ENCODE peak calls at places on chromosomes 2 and 18, in four cellular contexts. One of them, this sample, is unnamed. For H3K4me1 and H3K9me3, the result is how much of the 10 kb centered on the place peaks cover.

GRCh38 chr2:54541995-54542394 is 85.9 kb downstream of the SPTBN1 start:
- DNase-seq in neural progenitor cell: no peak
- DNase-seq in fibroblast of lung: no peak
- DNase-seq in hepatocyte: no peak
- DNase-seq in this sample: no peak

GRCh38 chr2:197633109-197633657 is 42.2 kb downstream of the RFTN2 start:
- DNase-seq in fibroblast of lung: no peak
- DNase-seq in hepatocyte: no peak
- DNase-seq in neural progenitor cell: no peak
- DNase-seq in this sample: no peak

GRCh38 chr2:73282924-73283544 is 1.2 kb downstream of the FBXO41 start:
- DNase-seq in fibroblast of lung: no peak
- DNase-seq in hepatocyte: no peak
- DNase-seq in neural progenitor cell: peak
- DNase-seq in this sample: no peak

GRCh38 chr2:2681085-2681484 is 350.0 kb upstream of the MYT1L start:
- DNase-seq in hepatocyte: no peak
- DNase-seq in neural progenitor cell: no peak
- DNase-seq in fibroblast of lung: no peak
- DNase-seq in this sample: no peak

GRCh38 chr2:68589963-68590362 is 53.4 kb upstream of the PROKR1 start:
- DNase-seq in fibroblast of lung: no peak
- DNase-seq in hepatocyte: no peak
- DNase-seq in neural progenitor cell: no peak
- DNase-seq in this sample: no peak

GRCh38 chr2:36502081-36502480 is 95.9 kb downstream of the FEZ2 start:
- DNase-seq in neural progenitor cell: no peak
- DNase-seq in hepatocyte: peak
- DNase-seq in fibroblast of lung: peak
- DNase-seq in this sample: peak

GRCh38 chr2:223614534-223614933 is 12.4 kb upstream of the SCG2 start:
- DNase-seq in neural progenitor cell: no peak
- DNase-seq in hepatocyte: no peak
- DNase-seq in fibroblast of lung: no peak
- DNase-seq in this sample: no peak

GRCh38 chr18:32803571-32803970 is 30.7 kb upstream of the KLHL14 start:
- DNase-seq in hepatocyte: no peak
- DNase-seq in fibroblast of lung: peak
- DNase-seq in neural progenitor cell: peak
- DNase-seq in this sample: no peak

GRCh38 chr2:172336681-172337080 is 90.7 kb upstream of the ITGA6 start:
- DNase-seq in hepatocyte: no peak
- DNase-seq in neural progenitor cell: no peak
- DNase-seq in fibroblast of lung: no peak
- DNase-seq in this sample: no peak

GRCh38 chr2:188381614-188382013 is 89.9 kb downstream of the GULP1 start:
- DNase-seq in hepatocyte: peak
- DNase-seq in neural progenitor cell: no peak
- DNase-seq in fibroblast of lung: peak
- DNase-seq in this sample: no peak

GRCh38 chr2:27249891-27250651 is 12.8 kb downstream of the SLC30A3 start:
- DNase-seq in fibroblast of lung: peak
- DNase-seq in neural progenitor cell: peak
- DNase-seq in hepatocyte: peak
- DNase-seq in this sample: no peak

DNA sequence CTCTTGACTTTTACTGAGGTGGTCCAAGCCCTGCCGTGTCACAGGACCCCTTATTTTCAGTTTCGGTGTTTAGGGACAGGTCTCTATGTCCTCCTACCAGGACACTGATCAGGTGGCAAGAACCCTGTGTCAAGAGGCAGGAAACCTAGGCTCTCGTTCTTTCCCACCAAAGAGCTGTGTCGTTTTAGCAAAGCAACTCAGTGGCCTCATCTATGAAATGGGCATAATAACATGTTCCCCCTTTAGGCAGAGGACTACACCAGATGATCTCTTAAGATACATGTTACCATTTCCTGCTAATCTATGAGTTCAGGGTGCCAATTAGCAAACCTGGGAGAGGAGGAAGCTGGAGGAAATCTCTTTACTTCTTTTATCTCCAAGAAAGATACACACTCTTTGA is 1.9 kb downstream of the RAB31 start:
- DNase-seq in neural progenitor cell: no peak
- DNase-seq in fibroblast of lung: no peak
- DNase-seq in hepatocyte: no peak
- DNase-seq in this sample: no peak
- H3K4me1 ChIP-seq in neural progenitor cell: under half
- H3K4me1 ChIP-seq in fibroblast of lung: under half
- H3K4me1 ChIP-seq in hepatocyte: under half
- H3K4me1 ChIP-seq in this sample: under half

GRCh38 chr2:218896501-218897393 is 16.1 kb downstream of the WNT10A start:
- DNase-seq in neural progenitor cell: peak
- DNase-seq in hepatocyte: peak
- DNase-seq in fibroblast of lung: peak
- DNase-seq in this sample: peak
- TF ChIP-seq CTCF in neural progenitor cell: peak
- TF ChIP-seq CTCF in hepatocyte: no peak
- TF ChIP-seq CTCF in fibroblast of lung: no peak
- TF ChIP-seq CTCF in this sample: no peak

DNA sequence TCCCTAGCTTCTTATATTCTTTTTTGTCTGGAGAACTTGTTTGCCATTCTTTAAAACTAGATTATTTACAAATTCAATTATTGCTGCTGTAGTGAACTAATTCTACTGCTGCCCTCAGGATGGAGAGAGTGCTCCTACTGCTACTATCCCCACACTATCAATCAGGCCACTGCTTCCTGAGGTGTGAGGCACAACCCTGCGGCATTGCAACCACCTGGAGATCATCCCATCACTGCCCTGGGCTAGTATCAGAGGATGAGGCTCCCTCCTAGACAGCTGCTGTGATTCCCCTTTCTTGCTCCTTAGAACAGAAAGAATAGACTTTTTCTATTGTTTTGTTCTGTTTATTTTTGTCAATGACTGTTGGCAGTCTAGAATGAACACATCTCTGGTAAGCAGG is 146.6 kb downstream of the CDH19 start:
- DNase-seq in neural progenitor cell: peak
- DNase-seq in fibroblast of lung: no peak
- DNase-seq in hepatocyte: no peak
- DNase-seq in this sample: no peak
- H3K9me3 ChIP-seq in neural progenitor cell: under half
- H3K9me3 ChIP-seq in fibroblast of lung: under half
- H3K9me3 ChIP-seq in hepatocyte: under half
- H3K9me3 ChIP-seq in this sample: under half

GRCh38 chr18:10291568-10291981 is 162.9 kb upstream of the APCDD1 start:
- DNase-seq in hepatocyte: peak
- DNase-seq in neural progenitor cell: peak
- DNase-seq in fibroblast of lung: no peak
- DNase-seq in this sample: no peak
- H3K4me1 ChIP-seq in hepatocyte: under half
- H3K4me1 ChIP-seq in neural progenitor cell: under half
- H3K4me1 ChIP-seq in fibroblast of lung: under half
- H3K4me1 ChIP-seq in this sample: under half

GRCh38 chr2:173752152-173752551 is 213.0 kb downstream of the SP3 start:
- DNase-seq in hepatocyte: no peak
- DNase-seq in neural progenitor cell: no peak
- DNase-seq in fibroblast of lung: peak
- DNase-seq in this sample: no peak
- TF ChIP-seq CTCF in hepatocyte: peak
- TF ChIP-seq CTCF in neural progenitor cell: peak
- TF ChIP-seq CTCF in fibroblast of lung: peak
- TF ChIP-seq CTCF in this sample: peak

GRCh38 chr2:65487404-65487803 is 55.0 kb upstream of the SPRED2 start:
- DNase-seq in fibroblast of lung: no peak
- DNase-seq in neural progenitor cell: no peak
- DNase-seq in hepatocyte: no peak
- DNase-seq in this sample: no peak
- H3K9me3 ChIP-seq in fibroblast of lung: under half
- H3K9me3 ChIP-seq in neural progenitor cell: under half
- H3K9me3 ChIP-seq in hepatocyte: under half
- H3K9me3 ChIP-seq in this sample: under half

This sample was measured in Caco-2.